ENCODE peak calls at places on chromosomes 13 and 19, in eight cellular contexts. S, U, I, W, Q, L, J and H are unnamed samples.

GRCh38 chr13:29523199-29523931 is 72.1 kb downstream of the SLC7A1 start:
- DNase-seq in S (no peak), U (no peak), I (no peak), W (no peak), Q (peak; percentile 31), L (no peak), J (no peak), H (no peak)

GRCh38 chr13:25581351-25581750 is 209.6 kb downstream of the ATP8A2 start:
- DNase-seq in S (no peak), U (no peak), I (no peak), W (no peak), Q (no peak), L (no peak), J (no peak), H (no peak)

GRCh38 chr19:36605839-36606478 is 846 bp downstream of the ZNF382 start:
- DNase-seq in S (no peak), U (no peak), I (no peak), W (no peak), Q (no peak), L (no peak), J (no peak), H (no peak)

GRCh38 chr13:112648966-112649690 is 40.7 kb upstream of the ATP11A start:
- DNase-seq in S (peak; percentile 29), U (no peak), I (no peak), W (peak; percentile 55), Q (no peak), L (no peak), J (no peak), H (no peak)

GRCh38 chr19:40407714-40408600 is 5.2 kb downstream of the PRX start:
- DNase-seq in S (no peak), U (no peak), I (no peak), W (peak; percentile 72), Q (no peak), L (no peak), J (no peak), H (no peak)

GRCh38 chr19:7544626-7545025 is 9.1 kb downstream of the PNPLA6 start:
- DNase-seq in S (no peak), U (no peak), I (no peak), W (no peak), Q (no peak), L (no peak), J (no peak), H (no peak)

GRCh38 chr13:113489549-113490495 is 689 bp downstream of the DCUN1D2 start:
- DNase-seq in S (peak; percentile 59), U (no peak), I (no peak), W (no peak), Q (no peak), L (no peak), J (peak; percentile 46), H (peak; percentile 79)

GRCh38 chr19:1261512-1261862 is 7.6 kb upstream of the CIRBP start:
- DNase-seq in S (no peak), U (no peak), I (no peak), W (no peak), Q (peak; percentile 64), L (no peak), J (no peak), H (no peak)

GRCh38 chr13:111145506-111145905 is 30.4 kb downstream of the ARHGEF7 start:
- DNase-seq in S (no peak), U (no peak), I (no peak), W (no peak), Q (no peak), L (no peak), J (no peak), H (no peak)

GRCh38 chr19:47839411-47839810 is 17.7 kb downstream of the CRX start:
- DNase-seq in S (no peak), U (no peak), I (no peak), W (no peak), Q (no peak), L (no peak), J (no peak), H (no peak)

GRCh38 chr13:32022292-32022691 is 9.3 kb upstream of the FRY start:
- DNase-seq in S (no peak), U (no peak), I (no peak), W (no peak), Q (no peak), L (no peak), J (peak; percentile 49), H (no peak)

GRCh38 chr13:56515441-56515840 is 625.3 kb upstream of the PRR20A start:
- DNase-seq in S (no peak), U (no peak), I (no peak), W (no peak), Q (no peak), L (no peak), J (no peak), H (no peak)

GRCh38 chr19:2845107-2845506 is 3.8 kb downstream of the ZNF555 start:
- DNase-seq in S (no peak), U (no peak), I (no peak), W (no peak), Q (no peak), L (no peak), J (no peak), H (no peak)

GRCh38 chr13:84574851-84575250 is 692.6 kb upstream of the SLITRK1 start:
- DNase-seq in S (no peak), U (no peak), I (no peak), W (no peak), Q (no peak), L (no peak), J (no peak), H (no peak)

GRCh38 chr19:33446918-33447293 is 73.4 kb downstream of the CEBPG start:
- DNase-seq in S (peak; percentile 27), U (no peak), I (no peak), W (no peak), Q (no peak), L (no peak), J (no peak), H (no peak)

GRCh38 chr19:30312582-30313352 is 59.4 kb upstream of the ZNF536 start:
- DNase-seq in S (no peak), U (no peak), I (no peak), W (no peak), Q (no peak), L (no peak), J (no peak), H (no peak)

GRCh38 chr13:20566424-20566916 is 487 bp upstream of the IFT88 start:
- DNase-seq in S (no peak), U (no peak), I (peak; percentile 76), W (no peak), Q (no peak), L (peak; percentile 48), J (peak; percentile 70), H (no peak)

GRCh38 chr19:30873003-30873402 is 476.2 kb downstream of the TSHZ3 start:
- DNase-seq in S (no peak), U (no peak), I (no peak), W (no peak), Q (no peak), L (no peak), J (no peak), H (no peak)

GRCh38 chr19:45814851-45815481 is at the start of gene RSPH6A:
- DNase-seq in S (no peak), U (no peak), I (no peak), W (peak; percentile 77), Q (no peak), L (no peak), J (no peak), H (no peak)

GRCh38 chr19:54172764-54173699 is at the start of gene TMC4:
- DNase-seq in S (no peak), U (no peak), I (no peak), W (no peak), Q (no peak), L (peak; percentile 63), J (no peak), H (no peak)
- TF ChIP-seq POLR2A in S (no peak), U (no peak), I (peak; percentile 36), W (peak; percentile 27), Q (no peak), L (no peak), J (peak; percentile 30), H (no peak)

GRCh38 chr19:10292206-10292788 is 2.5 kb downstream of the ICAM5 start:
- DNase-seq in S (peak; percentile 80), U (no peak), I (peak; percentile 27), W (peak; percentile 96), Q (peak; percentile 85), L (peak; percentile 71), J (peak; percentile 53), H (peak; percentile 89)

GRCh38 chr19:10290439-10290875 is 705 bp downstream of the ICAM5 start:
- DNase-seq in S (no peak), U (no peak), I (no peak), W (peak; percentile 65), Q (peak; percentile 51), L (no peak), J (no peak), H (no peak)

GRCh38 chr19:10290876-10291553 is 1.3 kb downstream of the ICAM5 start:
- DNase-seq in S (no peak), U (no peak), I (peak; percentile 43), W (peak; percentile 92), Q (peak; percentile 75), L (peak; percentile 50), J (peak; percentile 36), H (no peak)

GRCh38 chr19:10292789-10293636 is 3.3 kb downstream of the ICAM5 start:
- DNase-seq in S (no peak), U (no peak), I (no peak), W (peak; percentile 87), Q (peak; percentile 66), L (no peak), J (no peak), H (no peak)

GRCh38 chr19:10291554-10292205 is 1.9 kb downstream of the ICAM5 start:
- DNase-seq in S (no peak), U (no peak), I (no peak), W (peak; percentile 91), Q (no peak), L (no peak), J (no peak), H (no peak)
- H3K4me3 ChIP-seq in S (peak overlapping the region; percentile 15), U (peak overlapping the region; percentile 33), I (peak overlapping the region; percentile 62), W (peak overlapping the region; percentile 54), Q (peak overlapping the region; percentile 24), L (peak overlapping the region; percentile 91), J (peak overlapping the region; percentile 13), H (peak overlapping the region; percentile 45)

GRCh38 chr13:91348906-91349435 is 1.5 kb downstream of the MIR17HG start:
- DNase-seq in S (peak; percentile 94), U (peak; percentile 58), I (peak; percentile 75), W (peak; percentile 98), Q (peak; percentile 95), L (peak; percentile 74), J (peak; percentile 86), H (peak; percentile 91)
- TF ChIP-seq POLR2A in S (peak; percentile 65), U (peak; percentile 35), I (no peak), W (no peak), Q (peak; percentile 23), L (no peak), J (peak; percentile 50), H (peak; percentile 6)

DNA sequence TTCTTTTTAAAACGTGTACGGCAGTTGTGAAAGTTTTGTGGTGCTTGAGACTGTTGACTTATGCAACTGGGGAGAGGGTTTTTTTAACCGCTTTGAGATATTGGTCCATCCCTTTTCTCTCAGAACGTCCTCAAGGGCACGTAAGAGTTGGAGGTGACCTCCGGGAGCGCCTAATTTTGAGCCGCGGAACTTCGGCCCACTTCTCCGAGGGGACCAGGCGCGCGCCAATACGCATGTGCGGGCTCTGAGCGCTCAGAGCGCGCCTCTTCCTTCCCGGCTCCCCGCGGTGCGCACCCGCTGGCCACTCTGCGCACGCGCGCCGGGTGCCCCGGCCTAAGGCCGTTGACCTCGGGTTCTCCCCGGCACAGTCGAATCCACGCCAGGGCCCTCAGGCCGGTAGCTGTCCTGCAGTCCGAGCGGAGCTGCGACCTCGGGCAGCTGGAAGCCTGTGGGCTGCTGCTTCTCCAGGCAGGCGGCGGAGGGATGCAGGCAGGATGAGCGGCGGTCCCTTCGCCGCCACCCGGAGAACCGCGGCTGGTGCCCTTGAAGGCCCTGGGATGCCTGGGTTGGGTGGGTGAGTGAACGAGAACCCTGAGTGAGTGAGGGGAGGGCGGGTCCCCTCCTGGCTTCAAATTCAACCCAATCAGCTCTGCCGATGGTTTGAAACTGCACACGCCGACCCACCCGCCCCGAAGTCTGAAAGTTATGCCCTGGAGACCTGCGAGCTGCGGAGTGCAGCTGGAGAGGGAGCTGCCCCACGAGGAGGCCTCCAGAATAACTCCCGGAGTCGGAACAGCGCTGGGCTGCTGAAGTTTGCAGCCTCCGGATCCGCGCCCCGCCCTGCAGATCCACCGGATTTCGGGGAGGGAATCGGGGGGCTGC is 7.3 kb downstream of the POU4F1 start:
- DNase-seq in S (peak; percentile 84), U (no peak), I (peak; percentile 12), W (peak; percentile 84), Q (no peak), L (no peak), J (no peak), H (no peak)
- H3K4me3 ChIP-seq in S (peak overlapping the region; percentile 3), U (no peak overlapping the region), I (peak overlapping the region; percentile 26), W (peak overlapping the region; percentile 22), Q (no peak overlapping the region), L (no peak overlapping the region), J (no peak overlapping the region), H (peak overlapping the region; percentile 24)